ENCODE peak calls at places on chromosome 22, in five cellular contexts. H is spleen, P is transverse colon, L is right cardiac atrium, E is upper lobe of right lung. B is an unnamed sample.

GRCh38 chr22:27718186-27719032 is 83.1 kb downstream of the MN1 start:
- DNase-seq in H (peak; percentile 58), P (peak; percentile 57), L (peak; percentile 86), E (peak; percentile 64), B (peak; percentile 89)

GRCh38 chr22:44668886-44669724 is 32.9 kb upstream of the PRR5 start:
- DNase-seq in H (no peak), P (no peak), L (peak; percentile 76), E (no peak), B (no peak)

GRCh38 chr22:20782083-20782482 is 8.2 kb downstream of the SERPIND1 start:
- DNase-seq in H (no peak), P (no peak), L (no peak), E (no peak), B (no peak)

GRCh38 chr22:19715286-19715939 is 1.1 kb downstream of the SEPTIN5 start:
- DNase-seq in H (peak; percentile 72), P (no peak), L (peak; percentile 54), E (no peak), B (no peak)

GRCh38 chr22:49507607-49508292 is 319.9 kb downstream of the BRD1 start:
- DNase-seq in H (no peak), P (no peak), L (no peak), E (no peak), B (no peak)

GRCh38 chr22:31346733-31347250 is 646 bp upstream of the PATZ1 start:
- DNase-seq in H (peak; percentile 93), P (peak; percentile 57), L (peak; percentile 90), E (peak; percentile 82), B (no peak)

GRCh38 chr22:29994941-29995340 is 85.3 kb upstream of the HORMAD2 start:
- DNase-seq in H (no peak), P (no peak), L (no peak), E (no peak), B (no peak)

GRCh38 chr22:43004362-43005035 is 10.4 kb downstream of the PACSIN2 start:
- DNase-seq in H (peak; percentile 58), P (peak; percentile 64), L (no peak), E (no peak), B (no peak)

GRCh38 chr22:39954584-39955055 is 5.6 kb upstream of the TMA7B start:
- DNase-seq in H (no peak), P (no peak), L (no peak), E (no peak), B (no peak)

GRCh38 chr22:26330971-26331625 is 98.0 kb upstream of the ASPHD2 start:
- DNase-seq in H (no peak), P (peak; percentile 64), L (no peak), E (no peak), B (no peak)

GRCh38 chr22:31282748-31283468 is 9.4 kb downstream of the PIK3IP1 start:
- DNase-seq in H (no peak), P (no peak), L (no peak), E (no peak), B (no peak)

GRCh38 chr22:22814666-22815396 is 72.8 kb upstream of the IGLL5 start:
- DNase-seq in H (no peak), P (no peak), L (no peak), E (no peak), B (no peak)

GRCh38 chr22:22817468-22818201 is 70.0 kb upstream of the IGLL5 start:
- DNase-seq in H (peak; percentile 66), P (no peak), L (no peak), E (no peak), B (no peak)

GRCh38 chr22:22816766-22817410 is 70.7 kb upstream of the IGLL5 start:
- DNase-seq in H (peak; percentile 54), P (no peak), L (no peak), E (no peak), B (no peak)

GRCh38 chr22:22815397-22816170 is 72.0 kb upstream of the IGLL5 start:
- DNase-seq in H (peak; percentile 67), P (no peak), L (no peak), E (no peak), B (no peak)

GRCh38 chr22:22816171-22816514 is 71.5 kb upstream of the IGLL5 start:
- DNase-seq in H (no peak), P (no peak), L (no peak), E (no peak), B (no peak)
- H3K4me1 ChIP-seq in H (peaks cover 51% of the 10 kb centered on the region), P (no peaks in the 10 kb centered on the region), L (no peaks in the 10 kb centered on the region), E (peaks cover 5% of the 10 kb centered on the region), B (no peaks in the 10 kb centered on the region)

DNA sequence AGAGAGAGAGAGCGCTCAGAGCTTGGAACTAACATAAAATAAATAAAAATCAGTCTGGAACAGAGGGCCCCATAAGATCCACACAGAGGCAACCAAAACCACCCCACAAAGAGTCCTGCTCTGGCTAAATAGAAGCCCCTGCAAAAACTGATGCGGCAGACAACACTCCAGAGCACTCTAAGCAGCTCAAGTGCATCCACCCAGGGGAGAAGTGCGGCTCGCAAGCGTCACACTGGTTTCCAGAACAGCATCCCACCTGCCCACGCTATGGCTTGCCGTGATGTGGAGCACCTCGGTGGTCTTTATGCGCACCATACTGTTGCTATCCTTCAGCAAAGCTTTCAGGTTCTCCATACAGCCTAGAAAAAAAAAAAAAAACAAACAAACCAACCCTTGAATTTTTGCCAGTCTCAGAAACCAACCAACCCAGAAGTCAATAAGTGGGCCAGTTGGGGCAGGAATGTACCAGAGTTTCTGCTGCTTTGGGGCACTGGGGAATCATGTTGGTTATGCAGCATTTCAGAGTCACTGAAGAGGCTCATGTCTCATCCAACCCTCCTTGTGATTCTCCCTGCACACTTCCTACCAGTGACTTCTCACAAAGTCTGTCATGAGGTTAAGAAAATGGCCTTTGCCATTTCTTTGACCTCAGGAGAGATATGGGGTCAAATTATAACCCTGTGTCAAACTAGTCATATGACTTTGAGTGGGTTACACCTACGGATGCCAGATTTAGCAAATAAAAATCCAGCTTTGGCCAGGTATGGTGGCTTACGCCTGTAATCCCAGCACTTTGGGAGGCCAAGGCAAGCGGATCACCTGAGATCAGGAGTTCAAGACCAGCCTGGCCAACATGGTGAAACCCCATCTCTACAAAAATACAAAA is 3.0 kb downstream of the RSPH14 start:
- DNase-seq in H (no peak), P (no peak), L (peak; percentile 5), E (no peak), B (no peak)
- H3K4me1 ChIP-seq in H (peaks cover 73% of the 10 kb centered on the region), P (peaks cover 16% of the 10 kb centered on the region), L (no peaks in the 10 kb centered on the region), E (peaks cover 9% of the 10 kb centered on the region), B (no peaks in the 10 kb centered on the region)

DNA sequence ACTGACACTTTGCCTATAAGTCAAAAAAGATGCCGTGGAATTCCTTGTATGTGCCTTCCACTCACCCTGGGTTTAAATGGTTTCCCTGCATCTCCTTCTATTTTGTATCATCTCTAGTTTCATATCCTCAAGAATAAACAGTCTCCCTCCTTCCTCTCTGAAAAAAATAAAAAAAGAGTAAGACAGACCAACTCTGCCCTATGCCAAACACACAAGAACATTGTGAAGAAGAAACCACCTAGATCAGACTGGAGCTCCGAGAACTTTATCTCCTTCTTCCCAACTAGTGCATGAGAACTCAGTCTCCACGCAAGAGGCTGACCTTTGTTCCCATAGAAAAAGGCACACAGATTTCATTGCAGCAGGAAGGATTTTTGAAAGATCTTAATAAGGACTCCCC is 8.8 kb upstream of the PEX26 start:
- DNase-seq in H (no peak), P (no peak), L (no peak), E (peak; percentile 0), B (no peak)
- H3K4me1 ChIP-seq in H (peaks cover 49% of the 10 kb centered on the region), P (no peaks in the 10 kb centered on the region), L (no peaks in the 10 kb centered on the region), E (no peaks in the 10 kb centered on the region), B (peaks cover 9% of the 10 kb centered on the region)

DNA sequence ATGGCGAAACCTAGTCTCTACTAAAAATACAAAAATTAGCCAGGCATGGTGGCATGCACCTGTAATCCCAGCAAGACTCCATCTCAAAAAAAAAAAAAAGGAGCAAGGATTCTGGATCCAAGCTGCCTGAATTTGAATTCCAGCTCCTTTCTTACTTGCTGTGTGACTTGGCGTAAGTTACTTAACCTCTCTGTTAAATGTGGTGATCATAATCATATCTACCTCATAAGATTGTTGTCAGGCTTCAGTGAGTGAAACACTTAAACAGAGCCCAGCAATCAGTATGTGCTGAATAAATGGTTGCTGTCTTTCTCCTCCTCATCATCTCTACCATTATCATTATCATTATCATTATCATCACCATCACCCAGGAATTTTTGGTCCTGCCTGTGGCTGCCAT is 2.7 kb downstream of the MB start:
- DNase-seq in H (no peak), P (no peak), L (no peak), E (no peak), B (no peak)
- H3K4me1 ChIP-seq in H (peaks cover 8% of the 10 kb centered on the region), P (no peaks in the 10 kb centered on the region), L (peaks cover under 1% of the 10 kb centered on the region), E (no peaks in the 10 kb centered on the region), B (no peaks in the 10 kb centered on the region)

GRCh38 chr22:23784215-23784732 is 2.5 kb upstream of the SMARCB1 start:
- DNase-seq in H (no peak), P (peak; percentile 63), L (no peak), E (no peak), B (no peak)

GRCh38 chr22:23787910-23788309 is 1.1 kb downstream of the SMARCB1 start:
- DNase-seq in H (no peak), P (no peak), L (peak; percentile 30), E (no peak), B (no peak)

GRCh38 chr22:23786752-23787599 is at the start of gene SMARCB1:
- DNase-seq in H (peak; percentile 96), P (peak; percentile 92), L (peak; percentile 97), E (peak; percentile 95), B (peak; percentile 79)

GRCh38 chr22:23787600-23787896 is 782 bp downstream of the SMARCB1 start:
- DNase-seq in H (no peak), P (no peak), L (no peak), E (no peak), B (no peak)

GRCh38 chr22:23786261-23786710 is 480 bp upstream of the SMARCB1 start:
- DNase-seq in H (no peak), P (no peak), L (no peak), E (no peak), B (no peak)
- H3K4me1 ChIP-seq in H (peaks cover 67% of the 10 kb centered on the region), P (peaks cover 20% of the 10 kb centered on the region), L (peaks cover 4% of the 10 kb centered on the region), E (peaks cover 22% of the 10 kb centered on the region), B (peaks cover 4% of the 10 kb centered on the region)

DNA sequence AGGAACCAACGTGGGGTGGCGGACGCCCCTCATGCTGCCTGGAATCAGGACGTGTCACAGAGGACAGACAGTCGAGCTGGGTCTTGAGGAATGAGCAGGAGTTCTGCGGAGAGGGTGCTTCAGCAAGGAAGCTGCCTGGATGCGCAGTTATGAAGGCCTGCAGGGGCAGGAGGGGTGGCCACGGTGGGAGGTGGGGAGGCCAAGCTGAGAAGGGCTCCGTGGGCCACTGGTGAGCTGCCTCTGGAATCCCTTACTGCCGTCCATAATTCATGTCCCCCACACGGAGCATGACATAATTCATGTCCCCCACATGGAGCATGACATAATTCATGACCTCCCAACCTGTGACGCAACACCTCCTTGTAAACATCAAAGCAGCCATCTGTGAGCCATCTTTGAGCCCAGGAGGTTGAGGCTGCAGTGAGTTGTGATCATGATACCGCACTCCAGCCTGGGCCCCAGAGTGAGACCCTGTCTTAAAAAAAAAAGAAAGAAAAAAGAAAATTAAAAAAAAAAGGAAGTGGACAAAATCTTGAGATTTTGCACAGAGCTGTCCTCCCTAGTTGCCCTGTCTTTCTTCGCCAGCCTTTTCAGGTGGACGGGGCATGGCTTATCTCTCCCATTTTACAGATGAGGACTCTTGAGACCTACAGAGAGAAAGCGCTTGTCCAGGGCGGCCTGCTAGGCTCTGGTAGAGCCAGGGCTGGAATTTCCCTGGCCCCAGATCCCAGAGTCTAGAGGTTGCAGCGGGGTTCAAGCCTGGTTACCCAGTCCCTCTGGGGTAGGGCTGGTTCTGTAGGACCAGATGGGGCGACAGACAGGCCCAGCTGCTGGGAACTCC is 24.3 kb upstream of the PICK1 start:
- DNase-seq in H (no peak), P (no peak), L (no peak), E (no peak), B (no peak)
- H3K4me1 ChIP-seq in H (peaks cover 27% of the 10 kb centered on the region), P (peaks cover 13% of the 10 kb centered on the region), L (peaks cover 12% of the 10 kb centered on the region), E (peaks cover 18% of the 10 kb centered on the region), B (peaks cover 17% of the 10 kb centered on the region)

GRCh38 chr22:46588279-46589140 is 31.7 kb upstream of the GRAMD4 start:
- DNase-seq in H (peak; percentile 82), P (no peak), L (peak; percentile 87), E (peak; percentile 72), B (no peak)
- H3K4me1 ChIP-seq in H (peaks cover 83% of the 10 kb centered on the region), P (peaks cover 38% of the 10 kb centered on the region), L (peaks cover 16% of the 10 kb centered on the region), E (peaks cover 38% of the 10 kb centered on the region), B (no peaks in the 10 kb centered on the region)

B was measured in ascending aorta.